ENCODE peak calls at places on chromosomes 6 and 20, in six cellular contexts. R is fibroblast of lung, M is aorta, Z is lung, F is A549, L is mucosa of descending colon. E is an unnamed sample.

GRCh38 chr6:26031595-26032386 is 55.4 kb upstream of the HFE start:
- DNase-seq in L (peak; percentile 81), Z (peak; percentile 88), F (peak; percentile 97), R (peak; percentile 98), M (peak; percentile 86), E (peak; percentile 99)

GRCh38 chr20:38158701-38159325 is 6.3 kb downstream of the TGM2 start:
- DNase-seq in F (no peak), L (no peak), Z (no peak), R (no peak), M (peak; percentile 77), E (no peak)

GRCh38 chr6:158835616-158836221 is 16.6 kb upstream of the EZR start:
- DNase-seq in Z (peak; percentile 68), R (peak; percentile 77), F (no peak), M (no peak), L (peak; percentile 66), E (no peak)

GRCh38 chr6:30091577-30092381 is 16.2 kb upstream of the RNF39 start:
- DNase-seq in Z (peak; percentile 69), M (no peak), L (peak; percentile 81), R (peak; percentile 29), F (peak; percentile 48), E (no peak)

GRCh38 chr20:49990310-49990720 is 7.5 kb downstream of the SNAI1 start:
- DNase-seq in Z (no peak), F (no peak), M (no peak), L (no peak), R (peak; percentile 46), E (no peak)

GRCh38 chr6:142087950-142088857 is 44.5 kb upstream of the GJE1 start:
- DNase-seq in R (no peak), Z (no peak), F (no peak), M (peak; percentile 68), L (no peak), E (no peak)

GRCh38 chr6:55174211-55175013 is at the start of gene HCRTR2:
- DNase-seq in R (peak; percentile 7), Z (no peak), L (no peak), M (no peak), F (no peak), E (no peak)

GRCh38 chr20:55333798-55334197 is 671.5 kb downstream of the CBLN4 start:
- DNase-seq in R (no peak), L (no peak), M (no peak), Z (no peak), F (no peak), E (no peak)

GRCh38 chr6:90393232-90393884 is 96.7 kb upstream of the BACH2 start:
- DNase-seq in M (no peak), F (peak; percentile 38), L (no peak), Z (peak; percentile 44), R (peak; percentile 83), E (peak; percentile 87)

GRCh38 chr6:160393966-160394653 is 45.9 kb downstream of the SLC22A3 start:
- DNase-seq in F (peak; percentile 91), R (no peak), M (no peak), L (no peak), Z (no peak), E (no peak)

GRCh38 chr6:106511274-106512047 is 117.8 kb downstream of the RTN4IP1 start:
- DNase-seq in M (peak; percentile 80), Z (no peak), L (peak; percentile 74), F (no peak), R (peak; percentile 34), E (no peak)

GRCh38 chr20:44594730-44595129 is 12.4 kb downstream of the PKIG start:
- DNase-seq in Z (no peak), L (no peak), M (no peak), F (peak; percentile 65), R (peak; percentile 53), E (no peak)

GRCh38 chr6:68572525-68572924 is 62.6 kb upstream of the ADGRB3 start:
- DNase-seq in L (no peak), M (no peak), Z (no peak), R (peak; percentile 33), F (peak; percentile 47), E (peak; percentile 72)

DNA sequence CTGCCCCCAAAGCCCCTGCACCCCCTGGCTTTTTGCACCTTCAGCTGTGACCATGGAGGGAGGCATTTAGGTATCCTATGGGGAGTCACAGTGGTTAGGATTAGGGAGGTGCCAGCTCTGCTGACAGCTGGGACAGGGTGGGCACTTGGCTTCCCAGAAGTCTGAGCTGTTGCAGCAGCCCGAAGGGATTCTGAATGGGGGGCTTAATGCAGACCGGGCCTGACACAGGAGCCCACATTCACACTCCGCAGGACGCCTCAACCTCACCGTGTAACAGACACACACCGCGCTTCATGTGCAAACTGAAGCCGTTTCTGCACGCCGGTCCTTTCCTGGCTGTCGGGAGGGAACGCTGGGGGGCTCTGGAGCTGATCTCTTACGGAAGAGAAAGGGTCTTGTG is 1.9 kb downstream of the EBF4 start:
- DNase-seq in M (peak; percentile 71), L (no peak), F (no peak), Z (no peak), R (no peak), E (no peak)
- H3K4me3 ChIP-seq in M (no peak overlapping the region), L (no peak overlapping the region), F (no peak overlapping the region), Z (no peak overlapping the region), R (no peak overlapping the region), E (no peak overlapping the region)

DNA sequence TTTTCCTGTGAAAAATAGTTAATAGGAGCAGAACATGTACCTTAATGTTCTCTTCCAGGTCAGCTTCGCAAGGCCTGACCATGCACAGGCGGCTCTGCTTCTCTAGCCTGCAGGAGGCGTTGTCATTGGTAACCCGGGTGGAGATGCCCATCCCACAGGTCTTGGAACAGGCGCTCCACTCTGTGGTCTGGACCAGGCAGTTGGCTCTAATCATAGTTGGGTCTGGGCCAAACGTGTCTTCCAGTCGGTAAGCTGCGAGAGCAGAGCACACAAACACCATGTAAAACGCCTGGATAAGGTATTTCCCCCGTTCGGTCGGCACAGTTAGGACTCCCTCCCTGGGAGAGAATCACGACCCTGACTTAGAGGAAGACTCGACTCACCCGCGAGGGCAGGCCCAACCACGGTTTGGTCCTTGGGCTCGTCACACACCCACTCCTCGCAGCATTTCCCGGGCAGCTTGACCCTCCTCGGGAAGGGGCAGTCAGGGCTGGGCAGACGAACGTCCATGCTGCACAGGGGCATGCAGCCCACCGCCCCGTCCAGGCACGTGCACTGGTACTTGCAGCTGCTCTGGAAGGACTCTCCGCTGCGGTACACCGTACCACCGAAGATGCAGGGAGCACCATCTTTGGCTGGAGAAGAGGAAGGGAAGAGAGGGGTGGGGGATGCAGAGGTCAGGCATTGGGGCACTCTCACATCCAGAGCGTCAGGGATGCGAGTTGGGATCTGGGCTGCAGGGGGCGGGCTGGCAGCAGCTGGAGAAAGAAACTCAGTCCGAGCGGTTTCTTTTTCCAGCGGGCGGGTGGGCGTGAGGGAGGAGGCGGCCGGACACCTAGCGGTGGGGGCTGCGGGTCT is 1.0 kb downstream of the CCN2 start:
- DNase-seq in L (peak; percentile 80), M (peak; percentile 88), Z (peak; percentile 86), R (peak; percentile 95), F (peak; percentile 75), E (no peak)
- H3K4me3 ChIP-seq in L (peak overlapping the region; percentile 58), M (peak overlapping the region; percentile 72), Z (peak overlapping the region; percentile 43), R (peak overlapping the region; percentile 99), F (peak overlapping the region; percentile 90), E (no peak overlapping the region)

DNA sequence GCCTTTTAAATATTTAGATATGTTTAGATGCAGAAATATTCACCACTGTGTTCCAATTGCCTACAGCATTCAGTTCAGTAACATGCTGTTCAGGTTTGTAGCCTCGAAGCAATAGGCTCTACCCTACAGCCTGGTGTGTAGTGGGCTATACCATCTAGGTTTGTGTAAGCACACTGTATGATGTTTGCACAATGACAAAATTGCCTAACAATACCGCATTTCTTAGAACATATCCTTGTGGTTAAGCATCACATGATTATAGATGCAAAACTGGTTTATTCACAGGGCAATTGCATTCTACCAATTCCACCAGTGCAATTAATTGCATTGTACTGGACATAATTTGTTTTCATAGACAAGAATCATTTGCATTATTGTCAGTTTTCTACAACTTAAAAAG is 7.9 kb upstream of the SLC22A16 start:
- DNase-seq in R (peak; percentile 54), M (no peak), L (no peak), F (no peak), Z (no peak), E (peak; percentile 28)
- H3K4me3 ChIP-seq in R (no peak overlapping the region), M (no peak overlapping the region), L (no peak overlapping the region), F (no peak overlapping the region), Z (no peak overlapping the region), E (no peak overlapping the region)

GRCh38 chr20:35731469-35731788 is 10.6 kb downstream of the RBM39 start:
- DNase-seq in M (no peak), Z (no peak), L (no peak), R (no peak), F (no peak), E (no peak)
- H3K4me3 ChIP-seq in M (no peak overlapping the region), Z (no peak overlapping the region), L (no peak overlapping the region), R (no peak overlapping the region), F (no peak overlapping the region), E (no peak overlapping the region)

DNA sequence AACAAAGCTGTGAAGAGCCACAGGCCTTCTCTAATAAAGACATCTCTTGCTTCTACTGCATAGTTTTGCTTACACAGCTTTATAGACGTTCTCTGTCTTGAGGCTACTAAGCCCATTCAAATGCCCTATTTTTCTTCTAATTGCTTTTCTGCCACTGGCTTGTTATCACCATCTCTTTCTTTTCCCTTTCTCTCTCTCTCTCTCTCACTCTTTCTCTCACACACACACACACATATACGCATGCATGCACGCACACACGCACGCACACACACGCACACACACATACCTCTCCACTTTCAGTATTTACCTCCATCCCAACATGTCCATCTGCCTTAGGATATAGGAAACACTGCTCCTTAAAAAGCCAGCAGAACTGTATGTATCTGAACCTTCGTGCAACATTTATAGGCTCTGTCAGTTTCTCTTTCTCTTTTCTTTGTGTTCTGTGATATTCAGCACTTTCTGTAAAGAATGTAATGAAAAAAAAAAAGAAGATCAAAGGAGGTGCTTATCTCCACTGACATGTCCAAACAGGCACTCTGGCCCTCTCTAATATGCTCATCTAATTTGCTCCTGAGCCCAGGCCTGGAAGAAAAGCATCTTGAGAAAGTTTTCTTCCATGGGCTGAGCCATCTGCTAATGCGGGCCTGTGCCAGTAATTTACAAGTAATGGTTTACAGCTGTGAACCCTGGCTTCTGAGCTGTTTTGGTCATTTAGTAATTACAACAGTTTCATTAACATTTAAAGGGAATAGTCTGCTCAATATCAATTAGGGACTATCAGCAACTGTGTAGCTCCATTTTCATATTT is 1046.7 kb upstream of the MAP3K7 start:
- DNase-seq in L (no peak), R (peak; percentile 1), M (no peak), F (no peak), Z (no peak), E (no peak)
- H3K4me3 ChIP-seq in L (no peak overlapping the region), R (no peak overlapping the region), M (no peak overlapping the region), F (no peak overlapping the region), Z (no peak overlapping the region), E (no peak overlapping the region)

DNA sequence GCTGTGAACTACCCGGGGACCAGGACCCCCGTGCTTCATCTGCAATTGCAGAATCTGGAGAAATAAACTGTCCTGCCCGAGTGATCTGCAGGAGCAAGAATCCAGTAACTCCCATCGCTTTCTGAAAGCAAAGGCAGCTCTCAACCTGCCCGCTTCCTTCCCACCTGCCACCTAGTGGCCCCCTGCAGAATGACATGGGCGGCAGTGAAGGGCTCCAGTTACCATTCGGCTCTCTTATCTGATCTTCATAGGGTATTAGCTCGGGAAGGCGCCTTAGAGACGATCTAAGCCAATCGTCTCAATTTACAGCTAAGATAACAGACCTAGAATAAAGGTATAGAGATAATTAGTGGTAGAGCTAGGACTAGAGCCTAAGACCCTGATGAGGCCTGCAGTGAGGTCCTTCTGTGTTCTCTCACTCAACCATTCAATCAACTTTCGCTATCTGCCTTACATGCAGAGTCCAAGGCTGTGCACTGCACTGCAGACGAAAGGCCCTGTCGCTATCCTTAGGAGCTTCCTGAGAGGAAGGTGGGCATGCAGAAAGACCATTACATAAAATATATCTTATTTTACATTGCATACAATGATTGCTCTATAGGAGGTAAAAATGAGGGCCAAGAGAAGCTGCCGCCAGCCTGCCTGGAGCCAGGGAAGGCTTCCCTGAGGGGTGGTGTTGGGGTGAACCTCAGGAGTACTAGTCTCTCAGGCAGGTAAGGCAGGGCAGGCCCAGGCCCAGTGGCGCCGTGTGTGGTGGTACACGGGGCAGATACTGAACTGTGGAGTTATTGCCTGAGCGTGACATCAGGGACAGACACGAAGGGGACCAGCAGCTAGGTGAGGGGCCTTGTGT is 7.1 kb upstream of the PSMG4 start:
- DNase-seq in R (peak; percentile 83), M (peak; percentile 94), L (peak; percentile 80), F (peak; percentile 69), Z (peak; percentile 86), E (peak; percentile 70)
- H3K4me3 ChIP-seq in R (no peak overlapping the region), M (no peak overlapping the region), L (no peak overlapping the region), F (no peak overlapping the region), Z (no peak overlapping the region), E (no peak overlapping the region)

E was measured in Jurkat, Clone E6-1.